ENCODE peak calls at places on chromosomes 11 and 22, in four cellular contexts. S, W, Q and Y are unnamed samples. For H3K9me3, the result is how much of the 10 kb centered on the place peaks cover.

GRCh38 chr11:91972665-91973266 is 251.9 kb upstream of the FAT3 start:
- DNase-seq in S (no peak), W (no peak), Q (no peak), Y (no peak)

GRCh38 chr22:42895087-42895486 is 38.0 kb upstream of the ARFGAP3 start:
- DNase-seq in S (no peak), W (no peak), Q (no peak), Y (no peak)

GRCh38 chr22:25393121-25393805 is 171.2 kb upstream of the GRK3 start:
- DNase-seq in S (no peak), W (no peak), Q (no peak), Y (no peak)

GRCh38 chr22:19962909-19963806 is 21.5 kb upstream of the TXNRD2 start:
- DNase-seq in S (peak), W (no peak), Q (peak), Y (no peak)

GRCh38 chr11:86511086-86511551 is 136.4 kb downstream of the CCDC81 start:
- DNase-seq in S (peak), W (no peak), Q (no peak), Y (no peak)

GRCh38 chr11:112656772-112657428 is 304.3 kb upstream of the NCAM1 start:
- DNase-seq in S (peak), W (no peak), Q (peak), Y (no peak)

GRCh38 chr11:94536386-94536785 is 7.3 kb upstream of the FUT4 start:
- DNase-seq in S (peak), W (no peak), Q (no peak), Y (no peak)

GRCh38 chr11:113814181-113814580 is 34.6 kb downstream of the CLDN25 start:
- DNase-seq in S (no peak), W (no peak), Q (no peak), Y (no peak)

GRCh38 chr11:6431861-6432260 is 8.9 kb downstream of the HPX start:
- DNase-seq in S (peak), W (no peak), Q (peak), Y (no peak)

GRCh38 chr11:115885446-115885978 is 381.3 kb upstream of the CADM1 start:
- DNase-seq in S (no peak), W (no peak), Q (no peak), Y (no peak)

GRCh38 chr11:59616396-59616982 is 915 bp upstream of the OSBP start:
- DNase-seq in S (no peak), W (no peak), Q (no peak), Y (no peak)

GRCh38 chr11:71182791-71183556 is 69.4 kb downstream of the SHANK2 start:
- DNase-seq in S (no peak), W (no peak), Q (no peak), Y (no peak)

GRCh38 chr22:49480896-49481650 is 346.6 kb downstream of the BRD1 start:
- DNase-seq in S (no peak), W (no peak), Q (no peak), Y (no peak)

GRCh38 chr11:62130498-62131464 is 7.0 kb downstream of the INCENP start:
- DNase-seq in S (no peak), W (no peak), Q (no peak), Y (no peak)

GRCh38 chr11:35288817-35289541 is 130.4 kb downstream of the SLC1A2 start:
- DNase-seq in S (peak), W (no peak), Q (no peak), Y (no peak)

GRCh38 chr22:28892175-28892731 is 8.9 kb downstream of the ZNRF3 start:
- DNase-seq in S (no peak), W (no peak), Q (no peak), Y (no peak)

GRCh38 chr11:125426818-125427528 is 69.1 kb downstream of the FEZ1 start:
- DNase-seq in S (no peak), W (no peak), Q (no peak), Y (no peak)

GRCh38 chr11:12050470-12050891 is 42.1 kb upstream of the DKK3 start:
- DNase-seq in S (no peak), W (no peak), Q (no peak), Y (no peak)

GRCh38 chr11:84420261-84420660 is 1134.1 kb upstream of the CCDC90B start:
- DNase-seq in S (no peak), W (no peak), Q (no peak), Y (no peak)

GRCh38 chr11:78380615-78381029 is 37.0 kb downstream of the GAB2 start:
- DNase-seq in S (no peak), W (no peak), Q (no peak), Y (no peak)

GRCh38 chr11:44585421-44585820 is 20.0 kb downstream of the CD82 start:
- DNase-seq in S (no peak), W (no peak), Q (no peak), Y (no peak)

GRCh38 chr11:1899686-1900085 is 8.0 kb upstream of the PRR33 start:
- DNase-seq in S (no peak), W (no peak), Q (no peak), Y (no peak)

GRCh38 chr11:82523141-82523540 is 210.5 kb downstream of the FAM181B start:
- DNase-seq in S (no peak), W (peak), Q (no peak), Y (no peak)
- TF ChIP-seq CTCF in S (no peak), W (no peak), Q (no peak), Y (no peak)

GRCh38 chr22:48438791-48439559 is 1388.7 kb downstream of the BRD1 start:
- DNase-seq in S (no peak), W (no peak), Q (no peak), Y (no peak)
- H3K27ac ChIP-seq in S (no peak), W (no peak), Q (no peak), Y (no peak)

DNA sequence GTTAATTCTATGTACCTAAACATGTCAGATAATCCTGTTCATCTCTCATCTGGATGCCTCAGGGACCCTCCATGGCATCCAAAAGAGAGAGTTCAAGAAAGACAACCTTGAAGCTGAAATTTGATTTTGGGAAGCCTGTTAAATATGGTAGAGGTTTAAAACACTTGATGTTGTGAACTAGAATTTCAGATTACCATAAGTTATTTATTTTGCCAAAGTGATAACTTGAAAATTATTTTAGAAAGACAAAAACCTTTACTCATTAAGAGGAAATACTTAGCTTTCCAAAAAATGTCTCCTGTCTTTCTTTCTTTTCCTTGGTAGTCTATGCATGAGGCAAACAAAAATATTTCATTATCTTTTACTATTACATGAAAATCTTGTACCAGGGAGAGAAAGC is 714.0 kb downstream of the NTM start:
- DNase-seq in S (no peak), W (no peak), Q (no peak), Y (no peak)
- H3K9me3 ChIP-seq in S (under half), W (under half), Q (under half), Y (under half)

GRCh38 chr11:20310596-20311394 is 52.7 kb upstream of the HTATIP2 start:
- DNase-seq in S (no peak), W (no peak), Q (no peak), Y (no peak)
- TF ChIP-seq CTCF in S (no peak), W (no peak), Q (no peak), Y (no peak)

DNA sequence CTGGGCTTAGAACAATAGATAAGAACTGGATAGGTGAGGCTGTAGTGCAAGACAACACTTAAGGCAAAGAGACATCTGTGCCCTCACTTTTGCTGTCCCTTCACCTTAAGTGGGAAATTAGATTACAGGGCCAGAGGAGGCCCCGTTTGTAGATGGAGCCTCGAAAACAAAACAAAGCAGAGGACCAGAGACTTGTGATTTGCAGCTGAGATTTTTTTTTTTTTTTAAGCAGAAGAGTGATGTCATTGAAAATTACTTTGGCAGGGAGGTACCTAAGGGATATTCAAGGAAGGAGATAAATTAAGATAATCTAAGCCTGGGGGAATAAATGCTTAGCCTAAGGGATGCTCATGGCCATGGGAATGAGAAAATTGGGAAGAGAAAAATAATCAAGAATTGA is 31.4 kb downstream of the ZC3H12C start:
- DNase-seq in S (no peak), W (no peak), Q (no peak), Y (no peak)
- H3K27ac ChIP-seq in S (no peak), W (no peak), Q (no peak), Y (no peak)

DNA sequence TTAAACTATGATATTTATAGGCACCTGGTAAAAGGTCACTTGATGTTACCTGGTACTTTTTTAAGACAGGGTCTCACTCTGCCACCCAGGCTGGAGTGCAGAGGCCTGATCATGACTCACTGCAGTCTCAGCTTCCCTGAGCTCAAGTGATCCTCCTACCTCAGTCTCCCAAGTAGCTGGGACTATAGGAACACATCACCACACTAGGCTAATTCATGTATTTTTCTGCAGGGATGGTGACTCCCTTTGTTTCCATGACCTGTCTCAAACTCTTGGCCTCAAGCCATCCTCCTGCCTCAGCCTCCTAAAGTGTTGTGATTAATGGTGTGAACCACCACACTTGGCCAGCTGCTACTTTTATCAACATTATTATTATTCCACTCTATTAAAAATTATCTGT is 47.6 kb downstream of the OR4C45 start:
- DNase-seq in S (no peak), W (no peak), Q (no peak), Y (no peak)
- H3K9me3 ChIP-seq in S (under half), W (under half), Q (under half), Y (under half)